ENCODE peak calls at places on chromosomes 2 and 18, in nine cellular contexts. V is sigmoid colon, Z is K562, A is HepG2, H is transverse colon, D is SK-N-SH, E is suprapubic skin, P is GM12878, U is stomach. F is an unnamed sample. For H3K9me3, the result is how much of the 10 kb centered on the place peaks cover.

GRCh38 chr2:222451270-222451674 is 26.9 kb downstream of the SGPP2 start:
- DNase-seq in V (no peak), Z (no peak), A (no peak), H (no peak), D (no peak), E (no peak), P (peak), U (no peak), F (no peak)

GRCh38 chr18:72700961-72701710 is 157.0 kb upstream of the CBLN2 start:
- DNase-seq in V (no peak), Z (no peak), A (peak), H (no peak), D (peak), E (no peak), P (no peak), U (no peak), F (no peak)

GRCh38 chr2:33354981-33355380 is 121.5 kb upstream of the RASGRP3 start:
- DNase-seq in V (no peak), Z (no peak), A (no peak), H (no peak), D (no peak), E (no peak), P (no peak), U (no peak), F (no peak)

GRCh38 chr2:126914811-126915500 is 16.3 kb downstream of the TEX51 start:
- DNase-seq in V (peak), Z (no peak), A (no peak), H (no peak), D (no peak), E (no peak), P (no peak), U (no peak), F (peak)

GRCh38 chr2:12841021-12841420 is 124.3 kb downstream of the TRIB2 start:
- DNase-seq in V (no peak), Z (no peak), A (no peak), H (no peak), D (no peak), E (no peak), P (no peak), U (no peak), F (no peak)

GRCh38 chr2:179020156-179020750 is 29.7 kb downstream of the CCDC141 start:
- DNase-seq in V (no peak), Z (no peak), A (peak), H (no peak), D (peak), E (no peak), P (no peak), U (peak), F (peak)

GRCh38 chr18:7273301-7273911 is 42.5 kb downstream of the LRRC30 start:
- DNase-seq in V (peak), Z (no peak), A (no peak), H (peak), D (no peak), E (peak), P (no peak), U (peak), F (peak)

GRCh38 chr2:120693121-120693520 is 42.5 kb upstream of the GLI2 start:
- DNase-seq in V (no peak), Z (no peak), A (no peak), H (no peak), D (no peak), E (no peak), P (no peak), U (no peak), F (no peak)

GRCh38 chr2:145593991-145594702 is 1074.2 kb upstream of the ZEB2 start:
- DNase-seq in V (no peak), Z (peak), A (no peak), H (no peak), D (no peak), E (no peak), P (no peak), U (no peak), F (no peak)

GRCh38 chr2:9045595-9045994 is 42.1 kb upstream of the MBOAT2 start:
- DNase-seq in V (no peak), Z (no peak), A (no peak), H (no peak), D (no peak), E (no peak), P (no peak), U (no peak), F (no peak)

DNA sequence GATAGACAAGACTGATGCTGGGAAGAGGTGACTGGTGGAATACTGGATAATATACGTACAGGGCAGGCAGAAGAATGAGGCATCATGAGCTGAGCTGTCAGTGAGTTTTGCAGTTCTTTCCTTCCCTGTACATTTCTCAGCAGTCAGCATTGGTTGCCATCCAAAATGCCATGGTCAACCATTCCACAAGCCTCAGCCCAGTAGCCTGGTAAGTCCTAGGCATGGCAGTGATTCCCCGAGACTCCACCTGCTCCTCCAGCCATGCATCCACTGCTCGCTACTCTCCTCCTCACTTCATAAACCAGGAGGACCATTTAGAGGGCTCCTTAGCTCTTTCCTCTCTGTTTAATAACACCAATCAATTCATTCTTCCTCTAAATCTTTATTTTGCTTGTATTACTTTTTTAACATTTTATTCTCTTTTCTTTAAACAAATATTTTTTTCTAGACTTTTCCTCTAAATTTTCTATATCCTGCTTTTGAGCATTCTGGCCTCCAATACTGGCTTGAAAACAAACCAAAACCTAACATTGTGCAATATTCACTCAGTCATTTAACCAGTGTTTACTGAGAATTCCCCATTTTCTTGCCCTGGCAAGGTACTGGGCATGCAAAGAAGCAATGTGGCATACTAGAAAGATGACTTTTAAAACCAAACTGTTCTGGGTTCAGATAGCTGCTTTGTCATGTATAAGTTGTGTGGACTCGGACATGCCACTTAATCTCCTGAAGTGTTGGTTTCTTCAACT is 185.0 kb upstream of the OSR1 start:
- DNase-seq in V (no peak), Z (no peak), A (no peak), H (no peak), D (no peak), E (no peak), P (no peak), U (no peak), F (no peak)
- TF ChIP-seq POLR2AphosphoS5 in V (no peak), Z (no peak), A (no peak), H (no peak), D (no peak), E (no peak), P (no peak), U (no peak), F (no peak)

GRCh38 chr18:52280702-52281101 is 59.3 kb upstream of the DCC start:
- DNase-seq in V (no peak), Z (no peak), A (no peak), H (no peak), D (no peak), E (no peak), P (no peak), U (no peak), F (no peak)
- H3K9me3 ChIP-seq in V (under half), Z (under half), A (under half), H (under half), D (under half), E (under half), P (under half), U (under half), F (under half)

DNA sequence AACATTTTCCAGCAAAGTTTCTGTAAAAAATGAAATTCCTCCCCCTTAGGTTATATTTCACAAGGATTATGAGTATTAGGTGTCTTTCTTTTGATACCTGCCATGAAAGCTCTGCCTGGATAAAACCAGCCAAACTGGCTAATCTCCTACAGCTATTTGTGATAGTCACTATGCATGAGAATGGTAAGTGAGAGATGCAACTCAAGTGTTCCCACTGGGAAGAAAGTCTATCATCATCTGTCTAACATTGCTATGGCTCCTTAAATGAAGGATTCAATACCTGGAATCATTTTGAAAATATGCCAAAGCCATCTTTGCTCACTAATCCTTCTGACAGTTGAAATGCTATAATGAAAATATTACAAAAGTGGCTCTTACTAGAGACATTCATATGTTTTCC is 339.9 kb upstream of the LRRTM4 start:
- DNase-seq in V (no peak), Z (no peak), A (no peak), H (no peak), D (no peak), E (no peak), P (no peak), U (no peak), F (no peak)
- TF ChIP-seq EP300 in V (no peak), Z (no peak), A (no peak), H (no peak), D (no peak), E (no peak), P (no peak), U (no peak), F (no peak)

DNA sequence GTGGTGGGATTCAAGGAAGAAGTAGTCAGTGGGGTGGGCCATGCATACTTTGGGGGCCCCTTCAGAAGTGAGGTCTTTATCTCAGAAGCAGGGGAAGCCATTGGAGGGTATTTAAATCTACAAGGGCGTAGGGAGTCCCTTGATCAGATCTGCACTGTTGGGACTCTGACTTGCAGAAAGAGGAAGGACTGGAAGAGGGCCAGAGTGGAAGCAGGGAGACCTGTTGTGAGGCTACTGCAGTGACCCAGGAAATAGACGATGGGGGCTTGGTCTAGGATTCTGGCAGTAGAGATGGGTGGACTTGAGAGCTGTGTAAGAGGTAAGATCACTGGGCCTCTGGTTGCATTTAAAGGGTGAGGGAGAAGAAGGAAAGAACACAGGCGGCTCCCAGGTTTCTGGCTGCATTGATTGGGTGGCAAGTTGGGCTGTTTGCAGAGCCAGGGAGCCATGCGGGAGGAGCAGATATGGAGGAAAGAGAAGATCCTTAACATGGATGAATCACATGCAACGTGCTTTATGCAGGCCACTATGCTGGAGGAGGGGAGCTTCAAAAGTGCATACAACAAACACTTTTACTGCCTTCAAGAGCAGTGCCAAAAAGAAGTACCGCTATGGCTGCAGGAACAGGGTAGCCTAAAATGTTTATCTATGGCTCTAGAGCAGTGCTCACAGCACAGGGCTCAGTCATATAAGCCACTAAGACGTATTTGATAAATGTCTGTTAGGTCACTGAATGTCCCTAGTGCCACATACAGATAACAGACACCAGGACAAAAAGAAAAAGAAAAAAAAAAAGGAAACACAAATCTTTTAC is 2.3 kb downstream of the SFXN5 start:
- DNase-seq in V (no peak), Z (peak), A (no peak), H (no peak), D (no peak), E (no peak), P (no peak), U (no peak), F (no peak)
- TF ChIP-seq POLR2AphosphoS5 in V (no peak), Z (peak), A (no peak), H (no peak), D (no peak), E (no peak), P (no peak), U (no peak), F (no peak)

DNA sequence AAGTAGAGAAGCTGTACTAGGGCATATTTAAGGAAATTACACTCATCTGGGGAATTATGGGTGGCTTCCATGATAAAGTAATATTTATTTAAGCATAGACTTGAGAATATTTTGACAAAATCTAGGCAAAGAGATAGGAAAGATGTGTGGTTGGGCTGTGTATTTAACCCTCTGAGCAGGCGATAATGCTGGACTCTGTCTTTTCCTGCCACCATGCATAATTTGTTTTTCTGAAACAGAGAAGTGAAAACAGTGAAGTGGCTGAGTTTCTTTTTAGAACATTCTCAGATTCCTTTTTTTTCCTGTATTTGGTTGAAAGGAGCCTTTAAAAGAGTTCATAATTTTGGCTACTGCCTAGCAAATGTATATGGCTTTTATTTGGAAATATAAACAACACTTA is 104.7 kb upstream of the CDH19 start:
- DNase-seq in V (no peak), Z (no peak), A (no peak), H (no peak), D (no peak), E (no peak), P (no peak), U (no peak), F (no peak)
- H3K9me3 ChIP-seq in V (under half), Z (under half), A (under half), H (under half), D (under half), E (under half), P (under half), U (under half), F (under half)

DNA sequence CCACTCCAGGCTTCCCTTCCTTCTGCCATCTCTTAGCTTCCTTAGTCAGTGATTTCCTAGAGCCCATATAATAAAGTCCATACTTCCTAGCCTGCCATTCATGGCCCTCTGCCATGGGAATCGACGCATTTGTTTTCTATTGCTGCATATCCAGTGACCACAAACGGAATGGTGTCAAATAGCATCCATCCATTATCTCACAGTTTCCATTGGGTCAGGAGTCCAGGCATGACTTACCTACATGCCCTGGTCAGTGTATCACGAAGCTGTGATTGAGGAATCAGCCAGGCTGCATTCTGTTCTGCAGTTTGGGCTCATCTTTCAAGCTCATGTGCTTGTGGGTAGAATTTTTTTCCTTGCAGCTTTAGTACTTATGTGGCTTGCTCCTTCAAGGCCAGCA is 209.7 kb upstream of the EPAS1 start:
- DNase-seq in V (peak), Z (no peak), A (no peak), H (no peak), D (no peak), E (no peak), P (no peak), U (no peak), F (no peak)
- TF ChIP-seq EP300 in V (no peak), Z (no peak), A (no peak), H (no peak), D (no peak), E (no peak), P (no peak), U (no peak), F (no peak)

GRCh38 chr2:25936889-25937545 is 45.3 kb downstream of the KIF3C start:
- DNase-seq in V (no peak), Z (no peak), A (no peak), H (no peak), D (peak), E (no peak), P (no peak), U (no peak), F (peak)
- TF ChIP-seq POLR2AphosphoS5 in V (peak), Z (no peak), A (no peak), H (no peak), D (no peak), E (no peak), P (no peak), U (peak), F (no peak)